ENCODE peak calls at places on chromosomes 13 and 19, in nine cellular contexts. T is A172; J is fibroblast of the aortic adventitia; L is upper lobe of left lung; B is Caki2; N is WTC11; O is CD8-positive, alpha-beta memory T cell; P is GM04503; Q is NCI-H1105. R is an unnamed sample.

GRCh38 chr13:72403396-72404010 is 323.9 kb downstream of the MZT1 start:
- DNase-seq in T (no peak), J (no peak), L (no peak), B (no peak), N (no peak), O (no peak), P (no peak), Q (no peak), R (peak)

GRCh38 chr19:7970716-7971448 is 27.4 kb upstream of the TIMM44 start:
- DNase-seq in T (peak), J (peak), L (no peak), B (no peak), N (peak), O (peak), P (no peak), Q (no peak), R (no peak)

GRCh38 chr13:52159159-52159982 is at the start of gene NEK3:
- DNase-seq in T (peak), J (peak), L (peak), B (peak), N (peak), O (peak), P (no peak), Q (peak), R (peak)

GRCh38 chr19:45380107-45380506 is 9.7 kb upstream of the ERCC2 start:
- DNase-seq in T (no peak), J (no peak), L (no peak), B (no peak), N (no peak), O (no peak), P (no peak), Q (no peak), R (no peak)

GRCh38 chr19:55642153-55643002 is 1.1 kb upstream of the ZNF581 start:
- DNase-seq in T (no peak), J (peak), L (no peak), B (peak), N (peak), O (peak), P (no peak), Q (no peak), R (no peak)

GRCh38 chr13:98033277-98034247 is 80.1 kb downstream of the IPO5 start:
- DNase-seq in T (peak), J (peak), L (no peak), B (peak), N (peak), O (no peak), P (peak), Q (no peak), R (peak)

GRCh38 chr13:81051873-81052272 is 710.9 kb upstream of the SPRY2 start:
- DNase-seq in T (no peak), J (no peak), L (no peak), B (no peak), N (no peak), O (no peak), P (no peak), Q (no peak), R (no peak)

GRCh38 chr19:1232652-1233360 is 5.0 kb downstream of the CBARP start:
- DNase-seq in T (no peak), J (peak), L (no peak), B (no peak), N (no peak), O (no peak), P (no peak), Q (no peak), R (no peak)

GRCh38 chr19:1811472-1811894 is 593 bp downstream of the ATP8B3 start:
- DNase-seq in T (peak), J (peak), L (peak), B (peak), N (no peak), O (no peak), P (peak), Q (no peak), R (peak)

R was measured in kidney glomerular epithelial cell.